ENCODE peak calls at places on chromosomes 6 and 20, in seven cellular contexts. One of them, this sample, is unnamed.

GRCh38 chr6:135423649-135424128 is 73.9 kb downstream of the AHI1 start:
- DNase-seq in Peyer's patch: no peak
- DNase-seq in DMS153: peak
- DNase-seq in stimulated activated CD4-positive, alpha-beta T cell treated with anti-CD3 and anti-CD28 coated beads, Interleukin-1b, Interleukin-23, amount 100 ng/mL, for 24 hours: no peak
- DNase-seq in NCI-H774: peak
- DNase-seq in SHP77: peak
- DNase-seq in iPS DF 19.7: no peak
- DNase-seq in this sample: no peak

GRCh38 chr20:36571564-36572504 is 1.6 kb upstream of the TGIF2 start:
- DNase-seq in Peyer's patch: no peak
- DNase-seq in DMS153: no peak
- DNase-seq in stimulated activated CD4-positive, alpha-beta T cell treated with anti-CD3 and anti-CD28 coated beads, Interleukin-1b, Interleukin-23, amount 100 ng/mL, for 24 hours: no peak
- DNase-seq in NCI-H774: no peak
- DNase-seq in SHP77: no peak
- DNase-seq in iPS DF 19.7: no peak
- DNase-seq in this sample: no peak

GRCh38 chr20:35663813-35664543 is 722 bp downstream of the CPNE1 start:
- DNase-seq in Peyer's patch: peak
- DNase-seq in DMS153: no peak
- DNase-seq in stimulated activated CD4-positive, alpha-beta T cell treated with anti-CD3 and anti-CD28 coated beads, Interleukin-1b, Interleukin-23, amount 100 ng/mL, for 24 hours: peak
- DNase-seq in NCI-H774: peak
- DNase-seq in SHP77: no peak
- DNase-seq in iPS DF 19.7: no peak
- DNase-seq in this sample: no peak

GRCh38 chr20:60254901-60255411 is 296.7 kb downstream of the CDH26 start:
- DNase-seq in Peyer's patch: no peak
- DNase-seq in DMS153: peak
- DNase-seq in stimulated activated CD4-positive, alpha-beta T cell treated with anti-CD3 and anti-CD28 coated beads, Interleukin-1b, Interleukin-23, amount 100 ng/mL, for 24 hours: no peak
- DNase-seq in NCI-H774: no peak
- DNase-seq in SHP77: no peak
- DNase-seq in iPS DF 19.7: no peak
- DNase-seq in this sample: no peak

GRCh38 chr6:25286891-25287290 is 7.7 kb downstream of the CARMIL1 start:
- DNase-seq in Peyer's patch: no peak
- DNase-seq in DMS153: no peak
- DNase-seq in stimulated activated CD4-positive, alpha-beta T cell treated with anti-CD3 and anti-CD28 coated beads, Interleukin-1b, Interleukin-23, amount 100 ng/mL, for 24 hours: no peak
- DNase-seq in NCI-H774: no peak
- DNase-seq in SHP77: no peak
- DNase-seq in iPS DF 19.7: no peak
- DNase-seq in this sample: no peak

GRCh38 chr20:63058696-63059335 is 52.1 kb upstream of the BHLHE23 start:
- DNase-seq in Peyer's patch: peak
- DNase-seq in DMS153: no peak
- DNase-seq in stimulated activated CD4-positive, alpha-beta T cell treated with anti-CD3 and anti-CD28 coated beads, Interleukin-1b, Interleukin-23, amount 100 ng/mL, for 24 hours: no peak
- DNase-seq in NCI-H774: no peak
- DNase-seq in SHP77: no peak
- DNase-seq in iPS DF 19.7: no peak
- DNase-seq in this sample: no peak

GRCh38 chr6:30329331-30329730 is 2.6 kb downstream of the TRIM39 start:
- DNase-seq in Peyer's patch: no peak
- DNase-seq in DMS153: no peak
- DNase-seq in stimulated activated CD4-positive, alpha-beta T cell treated with anti-CD3 and anti-CD28 coated beads, Interleukin-1b, Interleukin-23, amount 100 ng/mL, for 24 hours: no peak
- DNase-seq in NCI-H774: no peak
- DNase-seq in SHP77: no peak
- DNase-seq in iPS DF 19.7: no peak
- DNase-seq in this sample: no peak

GRCh38 chr20:7926767-7927166 is 13.5 kb downstream of the HAO1 start:
- DNase-seq in Peyer's patch: no peak
- DNase-seq in DMS153: no peak
- DNase-seq in stimulated activated CD4-positive, alpha-beta T cell treated with anti-CD3 and anti-CD28 coated beads, Interleukin-1b, Interleukin-23, amount 100 ng/mL, for 24 hours: no peak
- DNase-seq in NCI-H774: no peak
- DNase-seq in SHP77: peak
- DNase-seq in iPS DF 19.7: no peak
- DNase-seq in this sample: no peak

GRCh38 chr6:109770047-109770446 is 79.0 kb downstream of the FIG4 start:
- DNase-seq in Peyer's patch: no peak
- DNase-seq in DMS153: no peak
- DNase-seq in stimulated activated CD4-positive, alpha-beta T cell treated with anti-CD3 and anti-CD28 coated beads, Interleukin-1b, Interleukin-23, amount 100 ng/mL, for 24 hours: no peak
- DNase-seq in NCI-H774: no peak
- DNase-seq in SHP77: no peak
- DNase-seq in iPS DF 19.7: no peak
- DNase-seq in this sample: no peak

GRCh38 chr20:33062105-33062629 is 8.5 kb downstream of the BPIFB3 start:
- DNase-seq in Peyer's patch: no peak
- DNase-seq in DMS153: no peak
- DNase-seq in stimulated activated CD4-positive, alpha-beta T cell treated with anti-CD3 and anti-CD28 coated beads, Interleukin-1b, Interleukin-23, amount 100 ng/mL, for 24 hours: no peak
- DNase-seq in NCI-H774: no peak
- DNase-seq in SHP77: no peak
- DNase-seq in iPS DF 19.7: no peak
- DNase-seq in this sample: no peak

GRCh38 chr20:58531657-58532056 is 16.5 kb upstream of the APCDD1L start:
- DNase-seq in Peyer's patch: no peak
- DNase-seq in DMS153: no peak
- DNase-seq in stimulated activated CD4-positive, alpha-beta T cell treated with anti-CD3 and anti-CD28 coated beads, Interleukin-1b, Interleukin-23, amount 100 ng/mL, for 24 hours: no peak
- DNase-seq in NCI-H774: no peak
- DNase-seq in SHP77: no peak
- DNase-seq in iPS DF 19.7: no peak
- DNase-seq in this sample: no peak

GRCh38 chr6:144277605-144278227 is 7.4 kb upstream of the UTRN start:
- DNase-seq in Peyer's patch: no peak
- DNase-seq in DMS153: no peak
- DNase-seq in stimulated activated CD4-positive, alpha-beta T cell treated with anti-CD3 and anti-CD28 coated beads, Interleukin-1b, Interleukin-23, amount 100 ng/mL, for 24 hours: no peak
- DNase-seq in NCI-H774: no peak
- DNase-seq in SHP77: no peak
- DNase-seq in iPS DF 19.7: no peak
- DNase-seq in this sample: no peak

GRCh38 chr6:108619431-108620197 is 58.9 kb downstream of the FOXO3 start:
- DNase-seq in Peyer's patch: no peak
- DNase-seq in DMS153: no peak
- DNase-seq in stimulated activated CD4-positive, alpha-beta T cell treated with anti-CD3 and anti-CD28 coated beads, Interleukin-1b, Interleukin-23, amount 100 ng/mL, for 24 hours: no peak
- DNase-seq in NCI-H774: no peak
- DNase-seq in SHP77: no peak
- DNase-seq in iPS DF 19.7: no peak
- DNase-seq in this sample: peak

GRCh38 chr20:38658879-38659612 is 57.4 kb downstream of the ARHGAP40 start:
- DNase-seq in Peyer's patch: no peak
- DNase-seq in DMS153: no peak
- DNase-seq in stimulated activated CD4-positive, alpha-beta T cell treated with anti-CD3 and anti-CD28 coated beads, Interleukin-1b, Interleukin-23, amount 100 ng/mL, for 24 hours: no peak
- DNase-seq in NCI-H774: no peak
- DNase-seq in SHP77: no peak
- DNase-seq in iPS DF 19.7: no peak
- DNase-seq in this sample: no peak

GRCh38 chr6:21612067-21612745 is 18.7 kb downstream of the SOX4 start:
- DNase-seq in Peyer's patch: no peak
- DNase-seq in DMS153: no peak
- DNase-seq in stimulated activated CD4-positive, alpha-beta T cell treated with anti-CD3 and anti-CD28 coated beads, Interleukin-1b, Interleukin-23, amount 100 ng/mL, for 24 hours: no peak
- DNase-seq in NCI-H774: no peak
- DNase-seq in SHP77: no peak
- DNase-seq in iPS DF 19.7: no peak
- DNase-seq in this sample: no peak

GRCh38 chr6:10099086-10099499 is 315.8 kb downstream of the TFAP2A start:
- DNase-seq in Peyer's patch: no peak
- DNase-seq in DMS153: no peak
- DNase-seq in stimulated activated CD4-positive, alpha-beta T cell treated with anti-CD3 and anti-CD28 coated beads, Interleukin-1b, Interleukin-23, amount 100 ng/mL, for 24 hours: no peak
- DNase-seq in NCI-H774: no peak
- DNase-seq in SHP77: peak
- DNase-seq in iPS DF 19.7: no peak
- DNase-seq in this sample: no peak

GRCh38 chr6:151004415-151005024 is 139.0 kb downstream of the MTHFD1L start:
- DNase-seq in Peyer's patch: no peak
- DNase-seq in DMS153: peak
- DNase-seq in stimulated activated CD4-positive, alpha-beta T cell treated with anti-CD3 and anti-CD28 coated beads, Interleukin-1b, Interleukin-23, amount 100 ng/mL, for 24 hours: no peak
- DNase-seq in NCI-H774: peak
- DNase-seq in SHP77: peak
- DNase-seq in iPS DF 19.7: no peak
- DNase-seq in this sample: no peak

GRCh38 chr20:58775371-58775770 is 75.3 kb downstream of the GNAS-AS1 start:
- DNase-seq in Peyer's patch: peak
- DNase-seq in DMS153: no peak
- DNase-seq in stimulated activated CD4-positive, alpha-beta T cell treated with anti-CD3 and anti-CD28 coated beads, Interleukin-1b, Interleukin-23, amount 100 ng/mL, for 24 hours: no peak
- DNase-seq in NCI-H774: no peak
- DNase-seq in SHP77: no peak
- DNase-seq in iPS DF 19.7: no peak
- DNase-seq in this sample: no peak

GRCh38 chr6:1894954-1895353 is 285.2 kb downstream of the FOXC1 start:
- DNase-seq in Peyer's patch: peak
- DNase-seq in DMS153: no peak
- DNase-seq in stimulated activated CD4-positive, alpha-beta T cell treated with anti-CD3 and anti-CD28 coated beads, Interleukin-1b, Interleukin-23, amount 100 ng/mL, for 24 hours: no peak
- DNase-seq in NCI-H774: no peak
- DNase-seq in SHP77: no peak
- DNase-seq in iPS DF 19.7: no peak
- DNase-seq in this sample: no peak

GRCh38 chr20:51639206-51639832 is 96.8 kb upstream of the NFATC2 start:
- DNase-seq in Peyer's patch: peak
- DNase-seq in DMS153: peak
- DNase-seq in stimulated activated CD4-positive, alpha-beta T cell treated with anti-CD3 and anti-CD28 coated beads, Interleukin-1b, Interleukin-23, amount 100 ng/mL, for 24 hours: peak
- DNase-seq in NCI-H774: no peak
- DNase-seq in SHP77: peak
- DNase-seq in iPS DF 19.7: no peak
- DNase-seq in this sample: peak

GRCh38 chr20:20083796-20084195 is 31.5 kb downstream of the CFAP61 start:
- DNase-seq in Peyer's patch: no peak
- DNase-seq in DMS153: peak
- DNase-seq in stimulated activated CD4-positive, alpha-beta T cell treated with anti-CD3 and anti-CD28 coated beads, Interleukin-1b, Interleukin-23, amount 100 ng/mL, for 24 hours: no peak
- DNase-seq in NCI-H774: peak
- DNase-seq in SHP77: peak
- DNase-seq in iPS DF 19.7: no peak
- DNase-seq in this sample: no peak